ENCODE peak calls at places on chromosomes 3 and 15, in five cellular contexts. F, L, Y, M and K are unnamed samples.

GRCh38 chr15:60017538-60018199 is 13.6 kb downstream of the FOXB1 start:
- DNase-seq in F (no peak), L (no peak), Y (no peak), M (no peak), K (no peak)

GRCh38 chr3:152293607-152294006 is 24.9 kb downstream of the MBNL1 start:
- DNase-seq in F (no peak), L (no peak), Y (no peak), M (no peak), K (no peak)

GRCh38 chr3:12750658-12751071 is 8.4 kb downstream of the TMEM40 start:
- DNase-seq in F (no peak), L (no peak), Y (peak; percentile 57), M (peak; percentile 67), K (no peak)

GRCh38 chr3:129305592-129306091 is 27.0 kb downstream of the HMCES start:
- DNase-seq in F (no peak), L (peak; percentile 69), Y (peak; percentile 93), M (peak; percentile 42), K (peak; percentile 78)

GRCh38 chr3:138118863-138119766 is 3.7 kb upstream of the DZIP1L start:
- DNase-seq in F (no peak), L (peak; percentile 39), Y (peak; percentile 79), M (peak; percentile 61), K (no peak)

GRCh38 chr15:35007397-35007796 is 19.3 kb upstream of the ZNF770 start:
- DNase-seq in F (no peak), L (no peak), Y (no peak), M (no peak), K (no peak)

GRCh38 chr3:118710532-118710931 is 324.1 kb downstream of the IGSF11 start:
- DNase-seq in F (no peak), L (no peak), Y (no peak), M (no peak), K (no peak)

GRCh38 chr15:79339588-79340314 is 28.8 kb downstream of the TMED3 start:
- DNase-seq in F (no peak), L (no peak), Y (no peak), M (peak; percentile 51), K (no peak)

GRCh38 chr15:57387644-57388076 is 11.4 kb downstream of the CGNL1 start:
- DNase-seq in F (no peak), L (no peak), Y (no peak), M (no peak), K (peak; percentile 46)

GRCh38 chr15:57390583-57390982 is 14.3 kb downstream of the CGNL1 start:
- DNase-seq in F (no peak), L (no peak), Y (no peak), M (no peak), K (no peak)

GRCh38 chr15:57389991-57390390 is 13.7 kb downstream of the CGNL1 start:
- DNase-seq in F (no peak), L (no peak), Y (no peak), M (no peak), K (no peak)

GRCh38 chr15:57387011-57387410 is 10.7 kb downstream of the CGNL1 start:
- DNase-seq in F (no peak), L (no peak), Y (no peak), M (no peak), K (no peak)

GRCh38 chr15:57388199-57388863 is 12.0 kb downstream of the CGNL1 start:
- DNase-seq in F (no peak), L (no peak), Y (peak; percentile 39), M (no peak), K (peak; percentile 59)
- H3K4me3 ChIP-seq in F (no peak overlapping the region), L (no peak overlapping the region), Y (no peak overlapping the region), M (no peak overlapping the region), K (no peak overlapping the region)

DNA sequence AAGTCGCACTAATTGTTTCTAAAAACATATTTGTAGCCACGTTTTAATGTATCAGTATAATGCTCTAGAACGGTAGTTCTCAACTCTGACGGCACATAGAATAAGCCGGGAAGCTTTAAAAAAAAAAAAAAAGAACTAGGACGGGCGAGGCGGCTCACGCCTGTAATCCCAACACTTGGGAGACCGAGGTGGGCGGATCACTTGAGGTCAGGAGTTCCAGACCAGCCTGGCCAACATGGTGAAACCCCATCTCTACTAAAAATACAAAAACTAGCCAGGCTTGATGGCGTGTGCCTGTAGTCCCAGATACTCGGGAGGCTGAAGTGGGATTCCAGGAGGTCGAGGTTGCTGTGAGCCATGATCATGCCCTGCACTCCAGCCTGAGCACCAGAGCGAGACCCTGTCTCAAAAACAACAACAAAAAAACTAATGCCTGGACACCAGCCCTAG is 655 bp upstream of the MON1A start:
- DNase-seq in F (no peak), L (no peak), Y (no peak), M (no peak), K (no peak)
- H3K4me3 ChIP-seq in F (peak overlapping the region; percentile 97), L (peak overlapping the region; percentile 79), Y (peak overlapping the region; percentile 77), M (peak overlapping the region; percentile 85), K (peak overlapping the region; percentile 85)

DNA sequence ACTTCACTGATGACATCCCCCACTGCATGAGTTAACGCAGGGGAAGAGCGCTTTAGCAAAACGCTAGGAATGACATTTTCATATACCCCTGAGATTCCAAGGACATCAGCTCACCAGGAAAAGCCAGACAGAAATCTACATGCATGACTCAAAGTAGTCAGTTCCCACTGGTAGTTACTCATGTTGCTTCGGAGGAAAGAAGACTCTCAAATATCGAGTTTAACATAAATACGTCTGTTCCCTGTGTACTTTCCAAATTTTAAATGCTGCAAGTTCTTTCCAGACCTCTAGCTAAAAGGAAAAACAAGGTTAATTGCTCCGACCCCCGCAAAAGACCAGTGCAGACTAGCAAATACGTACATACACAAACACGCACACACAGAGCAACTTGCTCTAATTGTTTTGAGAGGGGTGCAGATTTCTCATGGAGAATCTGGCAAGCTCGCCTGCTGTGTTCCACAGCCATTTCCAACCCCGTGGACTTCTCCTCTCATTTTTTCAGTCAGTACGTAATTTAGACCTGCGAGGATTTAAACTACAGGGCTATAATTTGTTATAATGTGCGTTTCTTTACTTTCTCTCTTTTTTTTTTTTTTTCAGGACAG is 115.5 kb upstream of the PRICKLE2 start:
- DNase-seq in F (no peak), L (peak; percentile 75), Y (peak; percentile 78), M (no peak), K (no peak)
- H3K4me3 ChIP-seq in F (no peak overlapping the region), L (no peak overlapping the region), Y (peak overlapping the region; percentile 7), M (no peak overlapping the region), K (no peak overlapping the region)

GRCh38 chr3:114451051-114451451 is 157.2 kb downstream of the TIGIT start:
- DNase-seq in F (no peak), L (no peak), Y (no peak), M (peak; percentile 31), K (no peak)
- H3K4me3 ChIP-seq in F (no peak overlapping the region), L (no peak overlapping the region), Y (peak overlapping the region; percentile 12), M (peak overlapping the region; percentile 75), K (no peak overlapping the region)

DNA sequence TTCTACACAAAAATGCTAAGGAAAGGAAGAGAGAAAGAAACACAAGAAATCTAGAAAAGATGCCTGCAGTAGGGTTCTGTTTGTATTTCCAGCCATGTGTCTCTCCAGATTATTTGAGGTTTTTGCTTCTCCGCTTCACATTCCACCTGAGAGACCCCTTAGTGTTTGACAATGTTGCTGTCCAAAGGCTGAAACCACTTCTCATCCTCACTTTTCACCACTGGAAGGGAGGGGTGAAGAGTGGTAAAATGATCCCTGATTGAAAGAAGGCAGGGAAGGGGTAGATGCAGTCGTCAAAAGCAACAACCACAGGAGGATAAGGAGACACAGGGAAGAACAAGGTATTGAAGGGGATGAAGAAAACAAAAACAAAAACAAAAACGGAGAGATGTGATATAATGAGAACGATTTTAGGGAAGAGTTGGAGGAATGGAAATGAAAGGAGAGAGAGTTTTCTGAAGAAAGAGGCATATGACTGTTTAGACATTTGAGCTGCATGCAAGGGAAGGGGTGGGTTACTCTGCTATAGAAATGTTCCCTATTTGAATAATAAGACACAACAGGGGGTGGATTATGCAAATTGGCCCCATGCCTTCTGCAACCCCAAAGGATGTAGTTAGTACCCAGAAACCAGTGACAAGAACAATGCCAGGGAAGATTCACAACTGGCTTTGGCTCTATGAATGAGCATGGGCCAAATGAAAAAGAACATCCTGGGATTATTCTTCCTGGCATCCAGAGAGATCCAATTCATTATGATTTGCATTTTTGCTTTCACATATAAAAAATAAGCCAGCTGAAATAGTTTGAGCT is 235.9 kb downstream of the GAP43 start:
- DNase-seq in F (no peak), L (no peak), Y (no peak), M (no peak), K (no peak)
- H3K4me3 ChIP-seq in F (no peak overlapping the region), L (no peak overlapping the region), Y (no peak overlapping the region), M (no peak overlapping the region), K (no peak overlapping the region)

GRCh38 chr3:52051444-52051843 is 4.9 kb downstream of the DUSP7 start:
- DNase-seq in F (no peak), L (no peak), Y (no peak), M (no peak), K (no peak)
- H3K4me3 ChIP-seq in F (peak overlapping the region; percentile 66), L (no peak overlapping the region), Y (no peak overlapping the region), M (no peak overlapping the region), K (no peak overlapping the region)

DNA sequence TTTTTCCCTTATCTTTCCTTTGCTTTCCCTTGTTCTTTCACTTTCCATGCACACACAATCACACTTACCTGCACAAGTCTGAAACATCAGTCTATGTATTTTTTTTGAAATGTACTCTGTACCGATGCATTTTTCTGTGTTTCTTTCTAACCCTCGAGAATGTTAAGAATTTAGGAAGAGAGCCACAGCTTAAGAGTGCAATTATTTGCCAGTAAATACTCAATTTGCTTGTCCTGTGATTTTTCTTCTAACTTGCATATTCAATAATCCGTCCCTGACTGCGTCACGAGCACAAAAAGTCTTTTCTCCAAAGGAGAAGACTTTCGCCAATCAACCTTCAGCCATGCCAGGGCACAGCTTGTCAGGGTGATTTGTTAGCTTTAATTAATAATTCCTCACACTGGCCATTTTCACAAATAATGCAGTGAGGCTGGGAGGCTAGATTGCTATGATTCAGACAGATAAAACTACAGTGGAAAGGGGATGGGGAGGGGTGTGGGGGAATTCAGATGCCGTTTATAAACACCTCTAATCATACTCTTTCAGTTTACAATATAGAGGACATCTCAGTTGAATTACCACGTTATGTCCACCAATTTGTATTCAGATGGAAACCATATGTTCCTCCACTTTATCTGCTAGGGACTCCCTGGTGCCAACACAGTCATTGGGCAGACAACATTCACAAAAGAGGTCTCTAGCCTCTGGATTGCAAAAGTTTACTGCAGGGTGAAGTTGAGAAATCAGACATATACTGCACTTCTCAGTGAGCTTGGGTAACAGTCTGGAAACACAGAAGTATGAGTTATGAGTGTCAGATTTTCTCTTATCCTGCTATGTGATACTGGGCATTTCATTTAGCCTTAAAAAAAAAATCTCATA is 388.0 kb downstream of the ZBTB20 start:
- DNase-seq in F (no peak), L (no peak), Y (no peak), M (no peak), K (peak; percentile 77)
- H3K4me3 ChIP-seq in F (no peak overlapping the region), L (peak overlapping the region; percentile 17), Y (peak overlapping the region; percentile 15), M (no peak overlapping the region), K (peak overlapping the region; percentile 48)

GRCh38 chr3:43996379-43997301 is 245.0 kb upstream of the TOPAZ1 start:
- DNase-seq in F (no peak), L (no peak), Y (no peak), M (peak; percentile 78), K (no peak)
- H3K4me3 ChIP-seq in F (peak overlapping the region; percentile 53), L (peak overlapping the region; percentile 50), Y (no peak overlapping the region), M (peak overlapping the region; percentile 69), K (peak overlapping the region; percentile 20)

GRCh38 chr3:42961633-42962032 is 17.5 kb upstream of the GASK1A start:
- DNase-seq in F (no peak), L (no peak), Y (peak; percentile 69), M (peak; percentile 28), K (peak; percentile 7)
- H3K4me3 ChIP-seq in F (no peak overlapping the region), L (no peak overlapping the region), Y (no peak overlapping the region), M (no peak overlapping the region), K (no peak overlapping the region)